ENCODE peak calls at places on chromosomes 4 and X, in five cellular contexts. M is breast epithelium, B is Caco-2, L is HFF-Myc, I is MM.1S. E is an unnamed sample.

GRCh38 chr4:535924-536281 is 36.9 kb downstream of the PIGG start:
- DNase-seq in M (no peak), L (no peak), B (no peak), I (no peak), E (no peak)

GRCh38 chr4:81378398-81378797 is 93.3 kb downstream of the RASGEF1B start:
- DNase-seq in L (no peak), I (no peak), B (no peak), M (no peak), E (no peak)

GRCh38 chr4:98509641-98510170 is 148.7 kb downstream of the TSPAN5 start:
- DNase-seq in I (no peak), B (no peak), M (no peak), L (no peak), E (no peak)

GRCh38 chrX:69015156-69015555 is 150.1 kb downstream of the PJA1 start:
- DNase-seq in M (no peak), L (no peak), I (no peak), B (no peak), E (no peak)

GRCh38 chrX:123731258-123731986 is 1.4 kb downstream of the THOC2 start:
- DNase-seq in M (no peak), L (no peak), B (no peak), I (no peak), E (peak; percentile 14)

GRCh38 chrX:35858916-35859315 is 60.6 kb upstream of the CFAP47 start:
- DNase-seq in M (no peak), L (no peak), B (no peak), I (no peak), E (no peak)

GRCh38 chr4:173517781-173518371 is 12.2 kb downstream of the HAND2 start:
- DNase-seq in B (no peak), L (no peak), I (no peak), M (no peak), E (no peak)

GRCh38 chr4:1415681-1415981 is 9.4 kb upstream of the NKX1-1 start:
- DNase-seq in M (no peak), B (no peak), L (no peak), I (no peak), E (no peak)

GRCh38 chr4:139770361-139770760 is 104.7 kb downstream of the MGST2 start:
- DNase-seq in B (no peak), L (no peak), I (no peak), M (no peak), E (no peak)

GRCh38 chrX:100768679-100769338 is 36.9 kb upstream of the SYTL4 start:
- DNase-seq in B (peak; percentile 77), L (peak; percentile 29), M (peak; percentile 52), I (peak; percentile 81), E (peak; percentile 69)

GRCh38 chr4:139625487-139625886 is 40.1 kb upstream of the MGST2 start:
- DNase-seq in B (no peak), I (no peak), M (no peak), L (no peak), E (no peak)

GRCh38 chr4:133801858-133802257 is 399.7 kb downstream of the PABPC4L start:
- DNase-seq in B (no peak), L (no peak), M (no peak), I (no peak), E (no peak)

GRCh38 chrX:70174754-70175153 is 2.5 kb upstream of the DGAT2L6 start:
- DNase-seq in L (no peak), M (no peak), I (no peak), B (no peak), E (no peak)

GRCh38 chr4:108116423-108117168 is 52.1 kb downstream of the LEF1 start:
- DNase-seq in M (no peak), L (no peak), I (no peak), B (no peak), E (peak; percentile 40)

GRCh38 chrX:69101655-69102251 is 63.5 kb downstream of the PJA1 start:
- DNase-seq in I (no peak), M (no peak), B (no peak), L (no peak), E (no peak)

GRCh38 chrX:114905251-114905650 is 112.2 kb downstream of the IL13RA2 start:
- DNase-seq in M (no peak), L (no peak), I (peak; percentile 71), B (no peak), E (no peak)

GRCh38 chrX:114903618-114904017 is 113.8 kb downstream of the IL13RA2 start:
- DNase-seq in B (no peak), I (no peak), M (no peak), L (no peak), E (no peak)

DNA sequence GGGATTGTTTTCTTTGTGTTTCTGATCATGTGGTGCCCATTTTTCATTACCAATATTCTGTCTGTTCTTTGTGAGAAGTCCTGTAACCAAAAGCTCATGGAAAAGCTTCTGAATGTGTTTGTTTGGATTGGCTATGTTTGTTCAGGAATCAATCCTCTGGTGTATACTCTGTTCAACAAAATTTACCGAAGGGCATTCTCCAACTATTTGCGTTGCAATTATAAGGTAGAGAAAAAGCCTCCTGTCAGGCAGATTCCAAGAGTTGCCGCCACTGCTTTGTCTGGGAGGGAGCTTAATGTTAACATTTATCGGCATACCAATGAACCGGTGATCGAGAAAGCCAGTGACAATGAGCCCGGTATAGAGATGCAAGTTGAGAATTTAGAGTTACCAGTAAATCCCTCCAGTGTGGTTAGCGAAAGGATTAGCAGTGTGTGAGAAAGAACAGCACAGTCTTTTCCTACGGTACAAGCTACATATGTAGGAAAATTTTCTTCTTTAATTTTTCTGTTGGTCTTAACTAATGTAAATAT is 110.4 kb downstream of the IL13RA2 start:
- DNase-seq in M (no peak), B (no peak), L (no peak), I (no peak), E (no peak)
- TF ChIP-seq CTCF in M (no peak), B (no peak), L (no peak), I (no peak), E (no peak)

GRCh38 chr4:128283071-128283470 is 4.5 kb downstream of the PGRMC2 start:
- DNase-seq in M (no peak), B (no peak), L (no peak), I (no peak), E (no peak)

GRCh38 chr4:128284317-128284716 is 3.3 kb downstream of the PGRMC2 start:
- DNase-seq in L (no peak), I (no peak), M (no peak), B (no peak), E (no peak)

GRCh38 chr4:128287159-128287870 is at the start of gene PGRMC2:
- DNase-seq in I (peak; percentile 34), M (peak; percentile 26), L (no peak), B (peak; percentile 46), E (no peak)

GRCh38 chr4:128286474-128287158 is 997 bp downstream of the PGRMC2 start:
- DNase-seq in M (no peak), I (peak; percentile 59), L (no peak), B (peak; percentile 8), E (peak; percentile 60)

GRCh38 chr4:128285085-128286023 is 2.3 kb downstream of the PGRMC2 start:
- DNase-seq in M (no peak), I (no peak), B (no peak), L (no peak), E (no peak)
- H3K4me3 ChIP-seq in M (peak overlapping the region; percentile 83), I (peak overlapping the region; percentile 75), B (peak overlapping the region; percentile 92), L (peak overlapping the region; percentile 72), E (peak overlapping the region; percentile 94)

GRCh38 chr4:116664198-116664597 is 421.2 kb downstream of the TRAM1L1 start:
- DNase-seq in L (no peak), B (no peak), M (no peak), I (no peak), E (no peak)

GRCh38 chr4:116668190-116668589 is 417.2 kb downstream of the TRAM1L1 start:
- DNase-seq in I (no peak), M (no peak), L (no peak), B (no peak), E (peak; percentile 24)
- TF ChIP-seq CTCF in I (no peak), M (no peak), L (no peak), B (no peak), E (peak; percentile 53)

GRCh38 chr4:154049457-154050181 is 260.7 kb upstream of the SFRP2 start:
- DNase-seq in I (no peak), M (no peak), L (no peak), B (peak; percentile 37), E (no peak)
- H3K4me3 ChIP-seq in I (no peak overlapping the region), M (no peak overlapping the region), L (no peak overlapping the region), B (no peak overlapping the region), E (no peak overlapping the region)

DNA sequence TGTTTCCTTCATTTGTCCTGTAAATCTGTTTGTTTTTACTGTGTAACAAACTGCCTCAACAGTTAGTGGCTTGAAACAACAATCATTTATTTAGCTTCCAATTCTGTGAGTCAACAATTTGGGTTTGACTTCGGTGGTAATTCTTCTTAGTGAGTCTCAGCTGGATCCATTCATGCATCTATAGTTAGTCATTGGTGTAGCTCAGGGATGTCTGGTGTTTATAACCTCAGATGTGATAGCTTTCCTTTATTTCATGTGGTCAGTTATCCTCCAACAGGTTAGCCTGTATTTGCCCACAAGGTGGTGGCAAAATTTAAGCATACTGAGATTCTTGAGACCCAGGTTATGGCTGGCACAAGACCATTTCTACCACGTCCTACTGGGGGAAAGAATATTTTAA is 1267.2 kb downstream of the RAPGEF2 start:
- DNase-seq in L (no peak), M (no peak), I (no peak), B (no peak), E (no peak)
- TF ChIP-seq CTCF in L (no peak), M (no peak), I (no peak), B (no peak), E (no peak)